ENCODE peak calls at places on chromosomes 16 and 17, in five cellular contexts. B is stimulated activated CD8-positive, alpha-beta memory T cell treated with anti-CD3 and anti-CD28 coated beads, Interleukin-12 subunit alpha, Interleukin-12 subunit beta, amount 100 ng/mL, for 4 hours; D is ACHN; Q is stimulated activated CD4-positive, alpha-beta T cell treated with anti-CD3 and anti-CD28 coated beads, Interleukin-4, amount 100 ng/mL, for 24 hours; N is heart right ventricle. G is an unnamed sample.

GRCh38 chr16:27685802-27686201 is 135.9 kb downstream of the KATNIP start:
- DNase-seq in Q (no peak), B (no peak), N (no peak), D (no peak), G (peak)

GRCh38 chr17:58002558-58002957 is 4.5 kb downstream of the SRSF1 start:
- DNase-seq in Q (no peak), B (no peak), N (no peak), D (no peak), G (no peak)

GRCh38 chr16:71383054-71383773 is 24.7 kb downstream of the CALB2 start:
- DNase-seq in B (no peak), Q (no peak), D (no peak), N (no peak), G (no peak)

GRCh38 chr17:2867441-2868424 is 71.5 kb downstream of the RAP1GAP2 start:
- DNase-seq in B (no peak), D (no peak), Q (no peak), N (no peak), G (no peak)

GRCh38 chr16:88926374-88926990 is 50.5 kb downstream of the CBFA2T3 start:
- DNase-seq in Q (no peak), D (peak), N (no peak), B (no peak), G (no peak)

GRCh38 chr16:17275989-17276530 is 194.7 kb downstream of the XYLT1 start:
- DNase-seq in D (no peak), Q (no peak), B (no peak), N (no peak), G (peak)

GRCh38 chr16:89330177-89330856 is 112.8 kb downstream of the ZNF778 start:
- DNase-seq in N (no peak), Q (no peak), B (no peak), D (peak), G (no peak)

GRCh38 chr17:57946798-57947358 is 8.3 kb downstream of the CUEDC1 start:
- DNase-seq in B (no peak), D (peak), N (peak), Q (no peak), G (peak)

GRCh38 chr17:2736956-2737355 is 12.5 kb downstream of the CCDC92B start:
- DNase-seq in Q (no peak), B (no peak), N (no peak), D (no peak), G (no peak)

GRCh38 chr16:84141143-84141670 is 3.8 kb downstream of the HSDL1 start:
- DNase-seq in D (peak), N (no peak), B (no peak), Q (no peak), G (no peak)

GRCh38 chr17:19508327-19508867 is 25.3 kb upstream of the SLC47A1 start:
- DNase-seq in N (peak), B (peak), D (peak), Q (peak), G (no peak)

GRCh38 chr16:12413393-12413792 is 390.3 kb downstream of the CPPED1 start:
- DNase-seq in Q (no peak), B (no peak), D (no peak), N (no peak), G (no peak)

GRCh38 chr16:8621221-8621571 is 302 bp upstream of the METTL22 start:
- DNase-seq in N (no peak), D (no peak), Q (no peak), B (no peak), G (no peak)

GRCh38 chr16:50266337-50267091 is at the start of gene ADCY7:
- DNase-seq in D (peak), N (peak), Q (peak), B (peak), G (peak)

GRCh38 chr17:6641374-6641818 is 536 bp downstream of the TXNDC17 start:
- DNase-seq in N (no peak), D (peak), B (no peak), Q (no peak), G (no peak)

GRCh38 chr17:35239823-35240222 is 3.0 kb upstream of the SLFN5 start:
- DNase-seq in B (no peak), D (no peak), Q (no peak), N (no peak), G (no peak)

GRCh38 chr17:52673791-52674190 is 515.3 kb upstream of the CA10 start:
- DNase-seq in D (no peak), N (no peak), B (no peak), Q (no peak), G (no peak)

GRCh38 chr16:50462793-50463507 is 85.2 kb upstream of the NKD1 start:
- DNase-seq in B (no peak), Q (no peak), N (no peak), D (no peak), G (no peak)

GRCh38 chr16:30557397-30557949 is 701 bp downstream of the ZNF764 start:
- DNase-seq in D (no peak), B (no peak), Q (no peak), N (no peak), G (no peak)

GRCh38 chr17:67994827-67995567 is 1.3 kb downstream of the C17orf58 start:
- DNase-seq in B (no peak), D (peak), N (no peak), Q (no peak), G (no peak)

GRCh38 chr16:75070055-75070841 is 46.3 kb downstream of the LDHD start:
- DNase-seq in Q (no peak), B (no peak), N (peak), D (no peak), G (peak)

GRCh38 chr17:8393470-8394231 is 4.0 kb downstream of the RNF222 start:
- DNase-seq in B (no peak), Q (peak), N (no peak), D (no peak), G (no peak)

GRCh38 chr17:13587487-13588338 is 14.0 kb downstream of the HS3ST3A1 start:
- DNase-seq in Q (no peak), D (no peak), B (no peak), N (no peak), G (no peak)

GRCh38 chr17:1516403-1517161 is at the start of gene INPP5K:
- DNase-seq in B (peak), N (peak), Q (peak), D (peak), G (peak)

GRCh38 chr16:4231367-4231766 is 10.5 kb downstream of the SRL start:
- DNase-seq in Q (no peak), B (no peak), N (no peak), D (no peak), G (no peak)

GRCh38 chr16:13229039-13229438 is 327.6 kb downstream of the SHISA9 start:
- DNase-seq in D (no peak), N (no peak), B (no peak), Q (no peak), G (no peak)

GRCh38 chr16:11047939-11048500 is 103.7 kb downstream of the CLEC16A start:
- DNase-seq in B (no peak), Q (no peak), D (no peak), N (no peak), G (no peak)

GRCh38 chr16:57590654-57591085 is 37.8 kb upstream of the ADGRG1 start:
- DNase-seq in Q (no peak), D (peak), B (no peak), N (no peak), G (no peak)

GRCh38 chr17:62630365-62631085 is 3.1 kb downstream of the MRC2 start:
- DNase-seq in B (no peak), D (no peak), N (no peak), Q (no peak), G (no peak)

GRCh38 chr16:2752850-2753522 is 548 bp downstream of the SRRM2 start:
- DNase-seq in D (peak), Q (peak), N (peak), B (no peak), G (peak)

GRCh38 chr17:2683912-2684311 is 27.7 kb downstream of the CLUH start:
- DNase-seq in N (no peak), Q (no peak), D (no peak), B (no peak), G (peak)

GRCh38 chr16:27642753-27643152 is 92.8 kb downstream of the KATNIP start:
- DNase-seq in Q (no peak), N (no peak), D (peak), B (no peak), G (no peak)

GRCh38 chr16:11087691-11088431 is 143.5 kb downstream of the CLEC16A start:
- DNase-seq in B (no peak), D (no peak), N (no peak), Q (peak), G (no peak)

GRCh38 chr16:25172831-25173230 is 43.9 kb upstream of the AQP8 start:
- DNase-seq in B (no peak), D (no peak), Q (no peak), N (no peak), G (no peak)

GRCh38 chr16:19366384-19366783 is 51.3 kb upstream of the TMC5 start:
- DNase-seq in Q (no peak), B (no peak), D (no peak), N (no peak), G (no peak)

GRCh38 chr16:12994402-12994801 is 93.0 kb downstream of the SHISA9 start:
- DNase-seq in D (no peak), B (no peak), Q (no peak), N (no peak), G (no peak)

GRCh38 chr16:31007684-31008083 is 2.8 kb downstream of the STX1B start:
- DNase-seq in Q (no peak), N (no peak), B (no peak), D (no peak), G (no peak)

GRCh38 chr16:88088161-88088581 is 136.9 kb downstream of the BANP start:
- DNase-seq in D (no peak), B (no peak), Q (no peak), N (no peak), G (no peak)